ENCODE peak calls at places on chromosomes 2 and 18, in seven cellular contexts. X is nucleus accumbens; I is GM23248; D is aorta; Q is activated CD4-positive, alpha-beta T cell treated with anti-CD3 and anti-CD28 coated beads, Interleukin-2, amount 50 U/mL, for 4 hours; T is RWPE1; R is GM04504. Y is an unnamed sample.

GRCh38 chr2:58341047-58341446 is 99.9 kb upstream of the FANCL start:
- DNase-seq in X (no peak), I (no peak), D (no peak), Q (no peak), T (no peak), R (no peak), Y (no peak)

GRCh38 chr18:51397347-51397962 is 200.0 kb upstream of the MEX3C start:
- DNase-seq in X (peak), I (no peak), D (no peak), Q (no peak), T (no peak), R (no peak), Y (no peak)

GRCh38 chr2:163778045-163778753 is 42.4 kb upstream of the FIGN start:
- DNase-seq in X (no peak), I (peak), D (peak), Q (no peak), T (peak), R (peak), Y (no peak)

GRCh38 chr2:236963631-236964030 is 122.1 kb upstream of the COPS8 start:
- DNase-seq in X (no peak), I (no peak), D (no peak), Q (no peak), T (no peak), R (no peak), Y (no peak)

GRCh38 chr2:69059731-69060290 is 46.8 kb downstream of the ANTXR1 start:
- DNase-seq in X (no peak), I (peak), D (no peak), Q (no peak), T (no peak), R (no peak), Y (no peak)

GRCh38 chr2:37768491-37768925 is 97.1 kb upstream of the CDC42EP3 start:
- DNase-seq in X (no peak), I (peak), D (no peak), Q (no peak), T (peak), R (peak), Y (no peak)

GRCh38 chr2:113977660-113978523 is 88.0 kb downstream of the ACTR3 start:
- DNase-seq in X (peak), I (peak), D (no peak), Q (no peak), T (peak), R (no peak), Y (no peak)

GRCh38 chr2:232530626-232531260 is 4.8 kb downstream of the CHRND start:
- DNase-seq in X (no peak), I (no peak), D (peak), Q (no peak), T (no peak), R (no peak), Y (no peak)

GRCh38 chr2:11874861-11875260 is 128.4 kb downstream of the LPIN1 start:
- DNase-seq in X (no peak), I (no peak), D (no peak), Q (no peak), T (no peak), R (no peak), Y (no peak)

GRCh38 chr2:177328056-177328455 is 63.5 kb upstream of the NFE2L2 start:
- DNase-seq in X (no peak), I (no peak), D (no peak), Q (no peak), T (no peak), R (no peak), Y (no peak)

GRCh38 chr2:240230424-240230945 is 90.0 kb upstream of the OTOS start:
- DNase-seq in X (no peak), I (no peak), D (peak), Q (no peak), T (no peak), R (no peak), Y (no peak)

GRCh38 chr2:232449964-232450363 is 6.0 kb upstream of the ALPI start:
- DNase-seq in X (no peak), I (no peak), D (no peak), Q (no peak), T (no peak), R (no peak), Y (no peak)

GRCh38 chr2:239824051-239824694 is 201.0 kb downstream of the NDUFA10 start:
- DNase-seq in X (no peak), I (peak), D (peak), Q (no peak), T (peak), R (no peak), Y (peak)

GRCh38 chr2:62465741-62466500 is 40.1 kb downstream of the TMEM17 start:
- DNase-seq in X (no peak), I (no peak), D (no peak), Q (no peak), T (no peak), R (no peak), Y (no peak)

GRCh38 chr2:201696151-201696659 is 2.2 kb downstream of the MPP4 start:
- DNase-seq in X (no peak), I (peak), D (no peak), Q (no peak), T (peak), R (peak), Y (no peak)

GRCh38 chr2:134410831-134411231 is 157.0 kb downstream of the MGAT5 start:
- DNase-seq in X (no peak), I (peak), D (no peak), Q (no peak), T (no peak), R (no peak), Y (no peak)

GRCh38 chr2:240581811-240582210 is 4.7 kb upstream of the CAPN10 start:
- DNase-seq in X (no peak), I (no peak), D (no peak), Q (no peak), T (no peak), R (no peak), Y (no peak)

GRCh38 chr18:48961547-48961946 is 10.8 kb upstream of the SMAD7 start:
- DNase-seq in X (no peak), I (no peak), D (no peak), Q (no peak), T (no peak), R (no peak), Y (no peak)

GRCh38 chr18:68840554-68841263 is 42.8 kb downstream of the CCDC102B start:
- DNase-seq in X (no peak), I (peak), D (no peak), Q (no peak), T (peak), R (peak), Y (no peak)

GRCh38 chr2:33505966-33506365 is 29.5 kb downstream of the RASGRP3 start:
- DNase-seq in X (no peak), I (no peak), D (no peak), Q (no peak), T (no peak), R (no peak), Y (no peak)